ENCODE peak calls at places on chromosomes 3 and 15, in eight cellular contexts. B is body of pancreas, I is GM23248, D is aorta, A is GM23338, L is cardiac muscle cell, G is AG04450, W is heart right ventricle. T is an unnamed sample.

GRCh38 chr3:63343674-63344073 is 65.6 kb downstream of the SYNPR start:
- DNase-seq in B (peak; percentile 75), I (peak; percentile 95), D (peak; percentile 80), A (peak; percentile 82), L (peak; percentile 99), G (peak; percentile 69), W (peak; percentile 47), T (peak; percentile 80)

GRCh38 chr3:40445062-40445461 is 12.1 kb upstream of the RPL14 start:
- DNase-seq in B (no peak), I (no peak), D (no peak), A (no peak), L (no peak), G (no peak), W (no peak), T (no peak)

GRCh38 chr3:24185738-24186384 is 240.8 kb downstream of the NR1D2 start:
- DNase-seq in B (peak; percentile 56), I (peak; percentile 81), D (peak; percentile 57), A (peak; percentile 90), L (peak; percentile 83), G (peak; percentile 26), W (no peak), T (no peak)

GRCh38 chr15:33985751-33986150 is 17.5 kb downstream of the CHRM5 start:
- DNase-seq in B (no peak), I (no peak), D (no peak), A (no peak), L (no peak), G (no peak), W (no peak), T (no peak)

GRCh38 chr3:197428117-197428761 is 127.5 kb downstream of the BDH1 start:
- DNase-seq in B (no peak), I (peak; percentile 76), D (peak; percentile 56), A (peak; percentile 30), L (peak; percentile 52), G (no peak), W (peak; percentile 45), T (peak; percentile 66)

GRCh38 chr3:52001443-52001974 is 5.8 kb upstream of the RPL29 start:
- DNase-seq in B (peak; percentile 79), I (peak; percentile 67), D (peak; percentile 78), A (peak; percentile 98), L (peak; percentile 65), G (no peak), W (peak; percentile 80), T (peak; percentile 81)

GRCh38 chr3:47855461-47856383 is 52.8 kb downstream of the DHX30 start:
- DNase-seq in B (no peak), I (no peak), D (no peak), A (no peak), L (no peak), G (no peak), W (no peak), T (no peak)

GRCh38 chr3:11638669-11639402 is 4.9 kb downstream of the VGLL4 start:
- DNase-seq in B (no peak), I (peak; percentile 37), D (no peak), A (peak; percentile 33), L (no peak), G (no peak), W (peak; percentile 34), T (no peak)

GRCh38 chr3:183298708-183299153 is 45.7 kb downstream of the B3GNT5 start:
- DNase-seq in B (peak; percentile 35), I (peak; percentile 95), D (peak; percentile 86), A (peak; percentile 50), L (peak; percentile 90), G (peak; percentile 81), W (peak; percentile 38), T (peak; percentile 83)

GRCh38 chr3:138234401-138235179 is 47.5 kb downstream of the ARMC8 start:
- DNase-seq in B (no peak), I (peak; percentile 51), D (no peak), A (no peak), L (no peak), G (peak; percentile 15), W (no peak), T (no peak)

GRCh38 chr3:63967675-63968611 is 55.4 kb downstream of the PSMD6 start:
- DNase-seq in B (peak; percentile 57), I (peak; percentile 48), D (no peak), A (no peak), L (peak; percentile 86), G (no peak), W (no peak), T (no peak)

GRCh38 chr3:63353383-63353782 is 75.3 kb downstream of the SYNPR start:
- DNase-seq in B (no peak), I (peak; percentile 94), D (no peak), A (no peak), L (peak; percentile 10), G (no peak), W (no peak), T (no peak)

GRCh38 chr3:65126527-65127440 is 439.0 kb upstream of the ADAMTS9 start:
- DNase-seq in B (no peak), I (peak; percentile 66), D (no peak), A (no peak), L (peak; percentile 36), G (no peak), W (no peak), T (no peak)

GRCh38 chr3:68876112-68876713 is 56.1 kb downstream of the TAFA4 start:
- DNase-seq in B (peak; percentile 32), I (peak; percentile 74), D (no peak), A (peak; percentile 87), L (peak; percentile 82), G (peak; percentile 39), W (no peak), T (no peak)

GRCh38 chr3:150346956-150347863 is 60.9 kb upstream of the TSC22D2 start:
- DNase-seq in B (no peak), I (peak; percentile 67), D (peak; percentile 46), A (no peak), L (no peak), G (no peak), W (no peak), T (no peak)
- H3K27ac ChIP-seq in B (no peak overlapping the region), I (peak overlapping the region; percentile 68), D (peak overlapping the region; percentile 12), A (no peak overlapping the region), L (no peak overlapping the region), G (no peak overlapping the region), W (no peak overlapping the region), T (peak overlapping the region; percentile 84)

DNA sequence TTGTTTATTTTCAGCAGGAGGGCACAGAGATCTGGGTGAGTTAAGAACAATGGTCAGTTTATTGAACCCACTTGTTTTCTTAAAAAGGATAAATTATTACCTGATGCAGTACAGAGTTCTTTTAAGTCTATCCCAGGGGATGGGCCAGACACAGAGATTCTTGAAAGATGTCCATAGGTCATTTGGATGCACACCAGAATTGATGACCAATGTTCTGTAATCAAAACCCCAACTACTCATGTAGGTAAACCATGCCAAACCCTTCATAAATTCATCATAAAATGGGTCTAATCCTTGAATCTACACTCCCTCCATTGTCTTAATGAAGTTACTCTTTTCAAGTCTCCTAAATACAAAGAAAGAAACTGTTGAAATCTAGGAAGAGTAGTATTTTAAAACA is 273.0 kb upstream of the COL8A1 start:
- DNase-seq in B (no peak), I (peak; percentile 19), D (no peak), A (no peak), L (no peak), G (no peak), W (no peak), T (no peak)
- H3K4me3 ChIP-seq in B (no peak overlapping the region), I (no peak overlapping the region), D (no peak overlapping the region), A (no peak overlapping the region), L (no peak overlapping the region), G (no peak overlapping the region), W (no peak overlapping the region), T (no peak overlapping the region)

GRCh38 chr3:178060406-178060805 is 475.8 kb upstream of the KCNMB2 start:
- DNase-seq in B (no peak), I (peak; percentile 66), D (no peak), A (no peak), L (peak; percentile 66), G (peak; percentile 48), W (no peak), T (no peak)
- H3K27ac ChIP-seq in B (no peak overlapping the region), I (peak overlapping the region; percentile 42), D (no peak overlapping the region), A (no peak overlapping the region), L (no peak overlapping the region), G (no peak overlapping the region), W (no peak overlapping the region), T (peak overlapping the region; percentile 9)

DNA sequence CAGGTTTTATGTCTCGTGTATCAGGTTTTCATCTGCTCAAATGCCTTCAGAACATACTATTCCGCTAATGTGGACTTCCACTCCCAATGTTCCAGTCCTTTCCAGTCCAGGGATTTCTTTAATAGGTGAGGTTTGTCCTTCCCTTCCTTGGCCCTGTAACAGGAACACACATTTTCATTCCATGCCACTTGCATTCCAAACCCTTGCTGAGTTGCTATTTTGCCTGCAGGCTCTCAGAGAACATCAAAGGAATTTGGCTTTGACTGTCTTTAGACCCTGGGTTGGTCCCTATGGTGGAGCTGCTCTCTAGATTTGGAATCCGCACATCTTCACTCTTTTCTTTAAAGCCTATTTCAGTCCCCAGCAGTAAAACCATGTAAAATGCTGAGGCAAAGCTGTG is 12.3 kb upstream of the ALCAM start:
- DNase-seq in B (no peak), I (peak; percentile 34), D (no peak), A (peak; percentile 87), L (peak; percentile 26), G (no peak), W (no peak), T (no peak)
- H3K4me3 ChIP-seq in B (no peak overlapping the region), I (no peak overlapping the region), D (peak overlapping the region; percentile 29), A (peak overlapping the region; percentile 73), L (no peak overlapping the region), G (peak overlapping the region; percentile 56), W (no peak overlapping the region), T (no peak overlapping the region)

DNA sequence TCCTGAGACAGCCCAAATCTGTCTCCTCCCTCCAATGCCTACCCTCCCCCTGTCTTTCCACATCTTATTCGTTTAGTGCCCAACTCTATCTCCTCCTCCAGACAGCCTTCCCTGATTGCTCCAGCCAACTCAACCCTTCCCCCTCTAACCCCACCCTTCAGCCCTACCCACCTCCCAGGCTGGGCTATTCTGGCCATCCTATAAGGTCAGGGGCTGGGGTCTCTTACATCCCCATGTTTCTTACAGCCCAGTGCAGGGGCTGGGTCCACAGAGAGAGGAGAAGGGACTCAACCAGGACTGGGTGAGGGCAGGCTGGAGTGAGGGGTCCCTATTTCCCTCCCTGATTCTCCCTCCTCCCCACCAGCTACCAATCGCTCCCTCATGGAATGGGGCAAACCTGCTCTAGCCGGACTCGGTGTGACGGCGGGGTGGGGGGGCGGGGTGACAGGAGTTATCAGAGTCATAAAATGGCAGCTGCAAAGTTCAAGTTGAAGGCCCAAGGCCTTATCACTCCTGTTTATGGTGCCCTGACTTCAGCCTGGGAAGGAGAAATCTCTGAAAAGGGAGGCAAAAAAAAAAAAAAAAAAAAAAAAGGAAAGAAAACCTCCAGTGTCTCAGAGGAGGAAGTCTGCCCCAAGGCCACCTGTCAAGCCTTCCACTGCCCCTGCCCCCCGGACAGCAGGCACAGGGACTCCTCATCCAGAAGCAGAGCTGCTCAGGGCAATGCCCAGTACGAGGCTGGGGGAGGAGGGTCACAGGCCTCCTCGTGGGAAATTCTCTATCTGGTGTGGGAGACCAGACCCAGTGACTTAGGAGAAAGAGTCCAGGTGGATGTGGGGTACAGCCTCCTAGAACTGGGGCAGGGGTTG is 2.1 kb downstream of the VIPR1 start:
- DNase-seq in B (peak; percentile 10), I (no peak), D (no peak), A (no peak), L (no peak), G (no peak), W (no peak), T (no peak)
- H3K27ac ChIP-seq in B (no peak overlapping the region), I (no peak overlapping the region), D (no peak overlapping the region), A (no peak overlapping the region), L (no peak overlapping the region), G (no peak overlapping the region), W (no peak overlapping the region), T (no peak overlapping the region)

GRCh38 chr3:165713479-165713878 is 123.7 kb downstream of the BCHE start:
- DNase-seq in B (no peak), I (no peak), D (no peak), A (no peak), L (no peak), G (no peak), W (no peak), T (no peak)
- H3K4me3 ChIP-seq in B (no peak overlapping the region), I (no peak overlapping the region), D (no peak overlapping the region), A (no peak overlapping the region), L (no peak overlapping the region), G (no peak overlapping the region), W (no peak overlapping the region), T (no peak overlapping the region)

GRCh38 chr15:52076889-52077781 is 35.4 kb downstream of the BCL2L10 start:
- DNase-seq in B (no peak), I (peak; percentile 88), D (no peak), A (no peak), L (peak; percentile 50), G (no peak), W (no peak), T (no peak)
- H3K27ac ChIP-seq in B (no peak overlapping the region), I (peak overlapping the region; percentile 82), D (no peak overlapping the region), A (no peak overlapping the region), L (no peak overlapping the region), G (peak overlapping the region; percentile 68), W (no peak overlapping the region), T (no peak overlapping the region)

T was measured in right atrium auricular region.